ENCODE peak calls at places on chromosomes 7 and 10, in four cellular contexts. One of them, this sample, is unnamed.

GRCh38 chr10:95755511-95756004 is 405 bp upstream of the ENTPD1 start:
- DNase-seq in K562: peak
- DNase-seq in neural progenitor cell: peak
- DNase-seq in keratinocyte: no peak
- DNase-seq in this sample: no peak

GRCh38 chr10:1358860-1359598 is 302.8 kb downstream of the WDR37 start:
- DNase-seq in K562: no peak
- DNase-seq in neural progenitor cell: no peak
- DNase-seq in keratinocyte: no peak
- DNase-seq in this sample: no peak

GRCh38 chr7:30226593-30227268 is 57.7 kb upstream of the ZNRF2 start:
- DNase-seq in K562: peak
- DNase-seq in neural progenitor cell: peak
- DNase-seq in keratinocyte: peak
- DNase-seq in this sample: no peak

GRCh38 chr10:119817991-119818888 is 54.4 kb downstream of the MCMBP start:
- DNase-seq in K562: no peak
- DNase-seq in neural progenitor cell: peak
- DNase-seq in keratinocyte: peak
- DNase-seq in this sample: no peak

GRCh38 chr10:11153766-11154165 is 136.1 kb downstream of the CELF2 start:
- DNase-seq in K562: no peak
- DNase-seq in neural progenitor cell: no peak
- DNase-seq in keratinocyte: no peak
- DNase-seq in this sample: no peak

GRCh38 chr10:124213881-124214523 is 120.6 kb upstream of the CHST15 start:
- DNase-seq in K562: no peak
- DNase-seq in neural progenitor cell: no peak
- DNase-seq in keratinocyte: no peak
- DNase-seq in this sample: no peak

GRCh38 chr10:69492091-69492745 is 41.0 kb downstream of the TSPAN15 start:
- DNase-seq in K562: no peak
- DNase-seq in neural progenitor cell: no peak
- DNase-seq in keratinocyte: no peak
- DNase-seq in this sample: no peak

GRCh38 chr7:74535951-74536356 is 82.2 kb downstream of the GTF2IRD1 start:
- DNase-seq in K562: no peak
- DNase-seq in neural progenitor cell: no peak
- DNase-seq in keratinocyte: no peak
- DNase-seq in this sample: no peak

GRCh38 chr10:52864459-52865106 is 92.0 kb upstream of the MBL2 start:
- DNase-seq in K562: no peak
- DNase-seq in neural progenitor cell: peak
- DNase-seq in keratinocyte: peak
- DNase-seq in this sample: no peak

GRCh38 chr7:92751902-92752901 is 84.2 kb downstream of the CDK6 start:
- DNase-seq in K562: no peak
- DNase-seq in neural progenitor cell: no peak
- DNase-seq in keratinocyte: no peak
- DNase-seq in this sample: no peak

GRCh38 chr7:128948312-128948973 is 10.7 kb downstream of the IRF5 start:
- DNase-seq in K562: no peak
- DNase-seq in neural progenitor cell: no peak
- DNase-seq in keratinocyte: no peak
- DNase-seq in this sample: no peak

GRCh38 chr7:41190615-41191014 is 512.3 kb downstream of the INHBA start:
- DNase-seq in K562: no peak
- DNase-seq in neural progenitor cell: no peak
- DNase-seq in keratinocyte: no peak
- DNase-seq in this sample: no peak

GRCh38 chr10:71015674-71016073 is 127.3 kb upstream of the PCBD1 start:
- DNase-seq in K562: no peak
- DNase-seq in neural progenitor cell: no peak
- DNase-seq in keratinocyte: no peak
- DNase-seq in this sample: no peak

GRCh38 chr10:110803830-110804338 is 67.8 kb upstream of the PDCD4 start:
- DNase-seq in K562: peak
- DNase-seq in neural progenitor cell: peak
- DNase-seq in keratinocyte: no peak
- DNase-seq in this sample: no peak

GRCh38 chr7:130421685-130422084 is 19.1 kb downstream of the CEP41 start:
- DNase-seq in K562: no peak
- DNase-seq in neural progenitor cell: peak
- DNase-seq in keratinocyte: no peak
- DNase-seq in this sample: no peak

GRCh38 chr10:79346012-79346340 is 1.3 kb upstream of the PPIF start:
- DNase-seq in K562: no peak
- DNase-seq in neural progenitor cell: no peak
- DNase-seq in keratinocyte: no peak
- DNase-seq in this sample: no peak

GRCh38 chr10:133614830-133615580 is 11.6 kb downstream of the FRG2B start:
- DNase-seq in K562: no peak
- DNase-seq in neural progenitor cell: no peak
- DNase-seq in keratinocyte: no peak
- DNase-seq in this sample: no peak

GRCh38 chr10:49606981-49607535 is 3.1 kb upstream of the SLC18A3 start:
- DNase-seq in K562: peak
- DNase-seq in neural progenitor cell: peak
- DNase-seq in keratinocyte: no peak
- DNase-seq in this sample: peak

GRCh38 chr7:16915405-16915804 is 33.6 kb upstream of the AGR3 start:
- DNase-seq in K562: no peak
- DNase-seq in neural progenitor cell: no peak
- DNase-seq in keratinocyte: peak
- DNase-seq in this sample: no peak

GRCh38 chr7:22729180-22729579 is 2.2 kb downstream of the IL6 start:
- DNase-seq in K562: no peak
- DNase-seq in neural progenitor cell: no peak
- DNase-seq in keratinocyte: no peak
- DNase-seq in this sample: no peak

GRCh38 chr10:22760025-22760424 is 45.6 kb upstream of the PIP4K2A start:
- DNase-seq in K562: no peak
- DNase-seq in neural progenitor cell: no peak
- DNase-seq in keratinocyte: no peak
- DNase-seq in this sample: no peak

GRCh38 chr10:14787938-14788337 is 13.2 kb upstream of the FAM107B start:
- DNase-seq in K562: no peak
- DNase-seq in neural progenitor cell: no peak
- DNase-seq in keratinocyte: no peak
- DNase-seq in this sample: no peak

GRCh38 chr7:74130518-74130917 is 43.6 kb upstream of the EIF4H start:
- DNase-seq in K562: no peak
- DNase-seq in neural progenitor cell: no peak
- DNase-seq in keratinocyte: no peak
- DNase-seq in this sample: no peak

GRCh38 chr7:132373879-132374278 is 202.4 kb downstream of the PLXNA4 start:
- DNase-seq in K562: no peak
- DNase-seq in neural progenitor cell: no peak
- DNase-seq in keratinocyte: no peak
- DNase-seq in this sample: no peak

GRCh38 chr10:31929986-31930675 is 1.5 kb upstream of the ARHGAP12 start:
- DNase-seq in K562: peak
- DNase-seq in neural progenitor cell: no peak
- DNase-seq in keratinocyte: no peak
- DNase-seq in this sample: no peak

GRCh38 chr10:63576501-63576900 is 55.3 kb downstream of the REEP3 start:
- DNase-seq in K562: no peak
- DNase-seq in neural progenitor cell: no peak
- DNase-seq in keratinocyte: no peak
- DNase-seq in this sample: no peak

GRCh38 chr10:27742195-27742925 is 3.3 kb downstream of the MKX start:
- DNase-seq in K562: peak
- DNase-seq in neural progenitor cell: peak
- DNase-seq in keratinocyte: no peak
- DNase-seq in this sample: no peak

GRCh38 chr7:132738254-132738653 is 162.0 kb upstream of the PLXNA4 start:
- DNase-seq in K562: no peak
- DNase-seq in neural progenitor cell: no peak
- DNase-seq in keratinocyte: peak
- DNase-seq in this sample: no peak

GRCh38 chr7:87210506-87210905 is 9.0 kb downstream of the TMEM243 start:
- DNase-seq in K562: no peak
- DNase-seq in neural progenitor cell: no peak
- DNase-seq in keratinocyte: no peak
- DNase-seq in this sample: no peak

GRCh38 chr7:150374472-150374871 is 4.7 kb upstream of the ZNF775 start:
- DNase-seq in K562: no peak
- DNase-seq in neural progenitor cell: peak
- DNase-seq in keratinocyte: no peak
- DNase-seq in this sample: no peak

GRCh38 chr7:11006271-11006670 is 32.6 kb downstream of the PHF14 start:
- DNase-seq in K562: no peak
- DNase-seq in neural progenitor cell: no peak
- DNase-seq in keratinocyte: no peak
- DNase-seq in this sample: no peak

GRCh38 chr7:154364156-154364555 is 312.0 kb downstream of the DPP6 start:
- DNase-seq in K562: no peak
- DNase-seq in neural progenitor cell: no peak
- DNase-seq in keratinocyte: no peak
- DNase-seq in this sample: no peak

GRCh38 chr10:70296406-70296899 is 12.6 kb upstream of the NPFFR1 start:
- DNase-seq in K562: peak
- DNase-seq in neural progenitor cell: no peak
- DNase-seq in keratinocyte: no peak
- DNase-seq in this sample: no peak

GRCh38 chr10:126842356-126842755 is 62.9 kb upstream of the DOCK1 start:
- DNase-seq in K562: no peak
- DNase-seq in neural progenitor cell: no peak
- DNase-seq in keratinocyte: no peak
- DNase-seq in this sample: no peak

GRCh38 chr10:126843299-126843934 is 61.8 kb upstream of the DOCK1 start:
- DNase-seq in K562: no peak
- DNase-seq in neural progenitor cell: no peak
- DNase-seq in keratinocyte: no peak
- DNase-seq in this sample: no peak

GRCh38 chr10:126844406-126844805 is 60.8 kb upstream of the DOCK1 start:
- DNase-seq in K562: no peak
- DNase-seq in neural progenitor cell: no peak
- DNase-seq in keratinocyte: no peak
- DNase-seq in this sample: no peak

GRCh38 chr10:126841341-126841902 is 63.8 kb upstream of the DOCK1 start:
- DNase-seq in K562: no peak
- DNase-seq in neural progenitor cell: no peak
- DNase-seq in keratinocyte: no peak
- DNase-seq in this sample: no peak

GRCh38 chr10:126842836-126843235 is 62.4 kb upstream of the DOCK1 start:
- DNase-seq in K562: no peak
- DNase-seq in neural progenitor cell: no peak
- DNase-seq in keratinocyte: no peak
- DNase-seq in this sample: no peak
- H3K27ac ChIP-seq in K562: no peak
- H3K27ac ChIP-seq in neural progenitor cell: no peak
- H3K27ac ChIP-seq in keratinocyte: no peak
- H3K27ac ChIP-seq in this sample: no peak

GRCh38 chr7:25187932-25188331 is 40.4 kb downstream of the NPVF start:
- DNase-seq in K562: peak
- DNase-seq in neural progenitor cell: no peak
- DNase-seq in keratinocyte: no peak
- DNase-seq in this sample: no peak

GRCh38 chr7:25180946-25181345 is 47.3 kb downstream of the NPVF start:
- DNase-seq in K562: peak
- DNase-seq in neural progenitor cell: peak
- DNase-seq in keratinocyte: no peak
- DNase-seq in this sample: no peak

GRCh38 chr7:25181537-25181936 is 46.7 kb downstream of the NPVF start:
- DNase-seq in K562: no peak
- DNase-seq in neural progenitor cell: no peak
- DNase-seq in keratinocyte: no peak
- DNase-seq in this sample: no peak

GRCh38 chr7:25189197-25189596 is 39.1 kb downstream of the NPVF start:
- DNase-seq in K562: no peak
- DNase-seq in neural progenitor cell: no peak
- DNase-seq in keratinocyte: no peak
- DNase-seq in this sample: no peak

GRCh38 chr7:25186436-25186835 is 41.9 kb downstream of the NPVF start:
- DNase-seq in K562: no peak
- DNase-seq in neural progenitor cell: no peak
- DNase-seq in keratinocyte: no peak
- DNase-seq in this sample: no peak
- H3K9ac ChIP-seq in K562: no peak
- H3K9ac ChIP-seq in neural progenitor cell: no peak
- H3K9ac ChIP-seq in keratinocyte: no peak
- H3K9ac ChIP-seq in this sample: no peak

GRCh38 chr10:81219758-81220157 is 655.2 kb upstream of the NRG3 start:
- DNase-seq in K562: no peak
- DNase-seq in neural progenitor cell: no peak
- DNase-seq in keratinocyte: no peak
- DNase-seq in this sample: no peak
- H3K27ac ChIP-seq in K562: no peak
- H3K27ac ChIP-seq in neural progenitor cell: no peak
- H3K27ac ChIP-seq in keratinocyte: no peak
- H3K27ac ChIP-seq in this sample: no peak

DNA sequence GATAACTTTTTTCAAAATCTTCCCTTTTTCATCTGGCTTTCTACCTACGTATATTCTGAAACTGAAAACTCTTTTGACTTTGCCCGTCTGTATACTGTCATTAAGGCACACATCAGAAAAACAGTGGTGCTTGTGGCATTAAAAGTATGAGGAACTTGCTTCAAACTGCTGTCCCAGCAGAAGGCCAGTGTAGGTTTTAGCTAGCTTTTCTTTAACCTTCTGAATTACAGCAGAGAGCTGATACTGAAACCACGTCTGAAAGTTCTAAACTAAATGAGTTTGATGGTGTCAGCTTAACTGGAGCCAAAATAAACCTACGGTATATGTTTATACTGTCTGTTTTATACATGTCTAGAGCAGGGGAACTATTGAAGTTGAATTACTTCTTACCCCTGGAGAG is 283.4 kb downstream of the TFEC start:
- DNase-seq in K562: no peak
- DNase-seq in neural progenitor cell: no peak
- DNase-seq in keratinocyte: no peak
- DNase-seq in this sample: no peak
- H3K9ac ChIP-seq in K562: no peak
- H3K9ac ChIP-seq in neural progenitor cell: no peak
- H3K9ac ChIP-seq in keratinocyte: no peak
- H3K9ac ChIP-seq in this sample: peak

GRCh38 chr7:42702647-42703046 is 209.2 kb downstream of the C7orf25 start:
- DNase-seq in K562: no peak
- DNase-seq in neural progenitor cell: no peak
- DNase-seq in keratinocyte: no peak
- DNase-seq in this sample: no peak

GRCh38 chr7:42694894-42695553 is 216.8 kb downstream of the C7orf25 start:
- DNase-seq in K562: no peak
- DNase-seq in neural progenitor cell: no peak
- DNase-seq in keratinocyte: no peak
- DNase-seq in this sample: no peak

GRCh38 chr7:42704710-42705109 is 207.2 kb downstream of the C7orf25 start:
- DNase-seq in K562: no peak
- DNase-seq in neural progenitor cell: no peak
- DNase-seq in keratinocyte: no peak
- DNase-seq in this sample: no peak

GRCh38 chr7:42700376-42701327 is 211.2 kb downstream of the C7orf25 start:
- DNase-seq in K562: no peak
- DNase-seq in neural progenitor cell: no peak
- DNase-seq in keratinocyte: no peak
- DNase-seq in this sample: no peak

GRCh38 chr7:42699415-42700178 is 212.3 kb downstream of the C7orf25 start:
- DNase-seq in K562: no peak
- DNase-seq in neural progenitor cell: no peak
- DNase-seq in keratinocyte: no peak
- DNase-seq in this sample: no peak
- H3K27ac ChIP-seq in K562: no peak
- H3K27ac ChIP-seq in neural progenitor cell: no peak
- H3K27ac ChIP-seq in keratinocyte: no peak
- H3K27ac ChIP-seq in this sample: no peak

This sample was measured in SK-N-MC.